ENCODE peak calls at places on chromosomes 1 and 21, in eight cellular contexts. R is AG04450; F is aorta; V is tibial artery; O is smooth muscle cell of the brain vasculature; H is DMS53; E is activated CD4-positive, alpha-beta T cell treated with anti-CD3 and anti-CD28 coated beads, Interleukin-2, amount 50 U/mL, for 1 hour; I is mesendoderm. G is an unnamed sample.
A peak's percentile ranks its signal among the peaks of the same experiment; 100 is the strongest.

GRCh38 chr1:65065535-65066378 is 82.2 kb upstream of the AK4 start:
- DNase-seq in R (no peak), E (no peak), O (no peak), I (peak; percentile 71), V (peak; percentile 75), H (peak; percentile 73), F (peak; percentile 80), G (no peak)

GRCh38 chr21:8990326-8991087 is 1530.9 kb upstream of the TPTE start:
- DNase-seq in I (no peak), F (peak; percentile 74), O (no peak), E (no peak), V (no peak), R (no peak), H (no peak), G (no peak)

GRCh38 chr21:15688809-15689208 is 41.0 kb upstream of the USP25 start:
- DNase-seq in I (no peak), V (no peak), R (no peak), O (no peak), F (no peak), H (no peak), E (no peak), G (no peak)

GRCh38 chr1:93701619-93702018 is 20.0 kb upstream of the BCAR3 start:
- DNase-seq in V (no peak), F (peak; percentile 86), O (no peak), R (peak; percentile 91), E (no peak), H (peak; percentile 88), I (peak; percentile 91), G (no peak)

GRCh38 chr1:212132040-212132439 is 96.5 kb downstream of the DTL start:
- DNase-seq in V (no peak), H (no peak), E (no peak), I (no peak), F (no peak), R (no peak), O (no peak), G (no peak)

GRCh38 chr1:182698977-182699672 is 14.7 kb upstream of the RGS8 start:
- DNase-seq in I (no peak), F (no peak), O (no peak), R (no peak), E (no peak), V (peak; percentile 92), H (no peak), G (no peak)

GRCh38 chr1:8598060-8598724 is 219.2 kb downstream of the RERE start:
- DNase-seq in H (no peak), R (no peak), I (peak; percentile 57), E (no peak), O (peak; percentile 35), F (peak; percentile 67), V (no peak), G (no peak)

GRCh38 chr21:44940116-44940631 is 345 bp downstream of the SLX9 start:
- DNase-seq in F (peak; percentile 80), R (no peak), E (no peak), V (no peak), H (peak; percentile 45), I (no peak), O (no peak), G (no peak)

GRCh38 chr1:94247146-94248094 is 10.0 kb upstream of the ARHGAP29 start:
- DNase-seq in R (no peak), I (peak; percentile 90), V (peak; percentile 86), E (no peak), H (peak; percentile 96), F (peak; percentile 93), O (no peak), G (no peak)

GRCh38 chr1:183092350-183092749 is 69.1 kb downstream of the LAMC1 start:
- DNase-seq in E (no peak), R (no peak), V (no peak), H (no peak), O (no peak), I (no peak), F (no peak), G (no peak)

GRCh38 chr1:41789616-41790330 is 128.9 kb downstream of the HIVEP3 start:
- DNase-seq in H (peak; percentile 44), O (no peak), F (no peak), I (no peak), E (no peak), R (no peak), V (no peak), G (no peak)

GRCh38 chr21:33663241-33663640 is 20.9 kb downstream of the ITSN1 start:
- DNase-seq in F (no peak), I (no peak), E (no peak), O (no peak), V (no peak), R (no peak), H (no peak), G (no peak)

GRCh38 chr1:230129341-230129740 is 62.3 kb downstream of the GALNT2 start:
- DNase-seq in H (no peak), V (no peak), R (no peak), I (no peak), E (no peak), O (no peak), F (no peak), G (no peak)

GRCh38 chr1:113751516-113751915 is 7.8 kb downstream of the PHTF1 start:
- DNase-seq in E (no peak), O (no peak), F (no peak), V (no peak), R (no peak), I (no peak), H (no peak), G (no peak)

GRCh38 chr21:40625991-40626390 is 221.0 kb downstream of the DSCAM start:
- DNase-seq in H (no peak), E (no peak), I (no peak), O (no peak), F (no peak), R (no peak), V (no peak), G (no peak)

GRCh38 chr21:33945652-33946270 is 30.2 kb upstream of the ATP5PO start:
- DNase-seq in E (no peak), F (no peak), H (no peak), I (no peak), V (no peak), O (no peak), R (no peak), G (no peak)

GRCh38 chr1:23331713-23332112 is 12.4 kb downstream of the HNRNPR start:
- DNase-seq in V (no peak), I (no peak), E (no peak), F (no peak), R (no peak), H (peak; percentile 14), O (no peak), G (no peak)

GRCh38 chr1:83545450-83545849 is 453.5 kb downstream of the TTLL7 start:
- DNase-seq in V (no peak), E (no peak), I (peak; percentile 56), H (peak; percentile 52), R (no peak), F (no peak), O (no peak), G (no peak)

GRCh38 chr1:26297057-26297790 is 9.2 kb downstream of the UBXN11 start:
- DNase-seq in F (no peak), R (no peak), E (no peak), I (no peak), H (no peak), O (no peak), V (peak; percentile 51), G (no peak)

GRCh38 chr21:37631319-37632117 is 264.9 kb downstream of the DYRK1A start:
- DNase-seq in E (no peak), H (peak; percentile 22), I (peak; percentile 66), R (no peak), O (no peak), V (no peak), F (no peak), G (no peak)

GRCh38 chr1:186708578-186709203 is 28.5 kb upstream of the PTGS2 start:
- DNase-seq in E (no peak), H (peak; percentile 15), F (no peak), O (no peak), V (no peak), I (no peak), R (no peak), G (no peak)

GRCh38 chr1:116498789-116499628 is 71.8 kb downstream of the CD58 start:
- DNase-seq in F (no peak), O (peak; percentile 51), R (no peak), H (peak; percentile 47), E (peak; percentile 35), V (no peak), I (peak; percentile 89), G (peak; percentile 77)

GRCh38 chr1:89821322-89822108 is 683 bp downstream of the LRRC8D start:
- DNase-seq in R (no peak), I (peak; percentile 79), F (peak; percentile 80), H (peak; percentile 95), O (no peak), E (peak; percentile 49), V (peak; percentile 67), G (no peak)

GRCh38 chr1:172450524-172450885 is 6.6 kb upstream of the PIGC start:
- DNase-seq in E (no peak), R (no peak), H (peak; percentile 90), F (peak; percentile 62), I (no peak), O (no peak), V (no peak), G (no peak)

GRCh38 chr1:22886211-22886610 is 86.5 kb downstream of the LACTBL1 start:
- DNase-seq in E (no peak), I (no peak), F (no peak), V (no peak), H (no peak), O (peak; percentile 18), R (peak; percentile 20), G (peak; percentile 8)

GRCh38 chr1:72284398-72285073 is 2.2 kb upstream of the NEGR1 start:
- DNase-seq in O (peak; percentile 43), R (peak; percentile 80), I (peak; percentile 81), H (peak; percentile 86), E (no peak), V (peak; percentile 66), F (peak; percentile 76), G (no peak)

GRCh38 chr1:58931024-58931423 is 147.2 kb upstream of the JUN start:
- DNase-seq in R (no peak), E (no peak), H (no peak), O (no peak), F (no peak), I (no peak), V (no peak), G (no peak)

GRCh38 chr1:225794954-225795353 is 15.0 kb upstream of the EPHX1 start:
- DNase-seq in R (no peak), O (no peak), I (no peak), H (no peak), V (no peak), E (no peak), F (no peak), G (no peak)

GRCh38 chr1:227372662-227373061 is 54.4 kb upstream of the CDC42BPA start:
- DNase-seq in O (no peak), H (peak; percentile 81), R (peak; percentile 20), F (no peak), V (no peak), E (no peak), I (no peak), G (no peak)

GRCh38 chr1:25486602-25487001 is 55.9 kb downstream of the MACO1 start:
- DNase-seq in V (no peak), E (no peak), O (no peak), I (peak; percentile 56), F (no peak), H (peak; percentile 84), R (no peak), G (no peak)

GRCh38 chr1:163195728-163196448 is 6.8 kb downstream of the RGS5 start:
- DNase-seq in F (no peak), O (no peak), H (no peak), I (peak; percentile 97), E (no peak), V (no peak), R (no peak), G (no peak)

GRCh38 chr1:159431904-159432303 is at the start of gene OR10J4:
- DNase-seq in I (no peak), V (no peak), O (no peak), E (no peak), R (no peak), F (no peak), H (no peak), G (no peak)

GRCh38 chr1:170578356-170578755 is 46.4 kb downstream of the GORAB start:
- DNase-seq in F (no peak), E (no peak), H (no peak), R (no peak), I (no peak), O (no peak), V (no peak), G (no peak)

GRCh38 chr1:11498956-11499824 is 20.2 kb downstream of the DISP3 start:
- DNase-seq in V (peak; percentile 42), I (peak; percentile 20), F (no peak), H (no peak), E (no peak), R (no peak), O (no peak), G (no peak)

G was measured in SK-N-MC.